ENCODE peak calls at places on chromosomes 7 and 10, in four cellular contexts. One of them, this sample, is unnamed. For H3K4me1 and H3K36me3, the result is how much of the 10 kb centered on the place peaks cover.

GRCh38 chr10:13414855-13415254 is 66.8 kb upstream of the SEPHS1 start:
- DNase-seq in mammary epithelial cell: peak
- DNase-seq in mucosa of descending colon: no peak
- DNase-seq in iPS DF 6.9: no peak
- DNase-seq in this sample: peak

GRCh38 chr7:76260171-76260703 is 42.2 kb upstream of the HSPB1 start:
- DNase-seq in mammary epithelial cell: no peak
- DNase-seq in mucosa of descending colon: no peak
- DNase-seq in iPS DF 6.9: peak
- DNase-seq in this sample: no peak

GRCh38 chr7:35820858-35821257 is 20.0 kb downstream of the SEPTIN7 start:
- DNase-seq in mammary epithelial cell: no peak
- DNase-seq in mucosa of descending colon: no peak
- DNase-seq in iPS DF 6.9: no peak
- DNase-seq in this sample: no peak

GRCh38 chr7:27098493-27099223 is 2.9 kb upstream of the HOXA1 start:
- DNase-seq in mammary epithelial cell: peak
- DNase-seq in mucosa of descending colon: peak
- DNase-seq in iPS DF 6.9: no peak
- DNase-seq in this sample: no peak

GRCh38 chr10:80204801-80205477 is 398 bp downstream of the ANXA11 start:
- DNase-seq in mammary epithelial cell: no peak
- DNase-seq in mucosa of descending colon: no peak
- DNase-seq in iPS DF 6.9: no peak
- DNase-seq in this sample: peak

GRCh38 chr10:78455873-78456272 is 422.2 kb downstream of the RPS24 start:
- DNase-seq in mammary epithelial cell: no peak
- DNase-seq in mucosa of descending colon: no peak
- DNase-seq in iPS DF 6.9: no peak
- DNase-seq in this sample: no peak

GRCh38 chr7:46653848-46654247 is 732.8 kb upstream of the IGFBP3 start:
- DNase-seq in mammary epithelial cell: no peak
- DNase-seq in mucosa of descending colon: no peak
- DNase-seq in iPS DF 6.9: no peak
- DNase-seq in this sample: no peak

GRCh38 chr10:49377256-49377655 is 18.6 kb downstream of the DRGX start:
- DNase-seq in mammary epithelial cell: no peak
- DNase-seq in mucosa of descending colon: no peak
- DNase-seq in iPS DF 6.9: no peak
- DNase-seq in this sample: no peak

GRCh38 chr10:123398756-123399155 is 244.6 kb downstream of the BUB3 start:
- DNase-seq in mammary epithelial cell: no peak
- DNase-seq in mucosa of descending colon: no peak
- DNase-seq in iPS DF 6.9: no peak
- DNase-seq in this sample: no peak

GRCh38 chr7:28591725-28592331 is 179.5 kb downstream of the CREB5 start:
- DNase-seq in mammary epithelial cell: no peak
- DNase-seq in mucosa of descending colon: no peak
- DNase-seq in iPS DF 6.9: no peak
- DNase-seq in this sample: no peak

GRCh38 chr10:80202934-80203834 is 2.2 kb downstream of the ANXA11 start:
- DNase-seq in mammary epithelial cell: peak
- DNase-seq in mucosa of descending colon: peak
- DNase-seq in iPS DF 6.9: no peak
- DNase-seq in this sample: peak

GRCh38 chr7:2440608-2441245 is 35.5 kb downstream of the GRIFIN start:
- DNase-seq in mammary epithelial cell: no peak
- DNase-seq in mucosa of descending colon: no peak
- DNase-seq in iPS DF 6.9: no peak
- DNase-seq in this sample: peak

GRCh38 chr7:73909051-73909941 is 48.3 kb downstream of the TMEM270 start:
- DNase-seq in mammary epithelial cell: no peak
- DNase-seq in mucosa of descending colon: no peak
- DNase-seq in iPS DF 6.9: no peak
- DNase-seq in this sample: peak

GRCh38 chr7:92685146-92686042 is 95.2 kb upstream of the FAM133B start:
- DNase-seq in mammary epithelial cell: no peak
- DNase-seq in mucosa of descending colon: no peak
- DNase-seq in iPS DF 6.9: no peak
- DNase-seq in this sample: no peak

GRCh38 chr7:80895056-80895455 is 23.8 kb downstream of the SEMA3C start:
- DNase-seq in mammary epithelial cell: no peak
- DNase-seq in mucosa of descending colon: no peak
- DNase-seq in iPS DF 6.9: no peak
- DNase-seq in this sample: no peak

GRCh38 chr10:130559213-130559944 is 423.2 kb downstream of the GLRX3 start:
- DNase-seq in mammary epithelial cell: no peak
- DNase-seq in mucosa of descending colon: no peak
- DNase-seq in iPS DF 6.9: no peak
- DNase-seq in this sample: no peak

GRCh38 chr7:124700655-124701054 is 64.9 kb downstream of the GPR37 start:
- DNase-seq in mammary epithelial cell: peak
- DNase-seq in mucosa of descending colon: no peak
- DNase-seq in iPS DF 6.9: no peak
- DNase-seq in this sample: no peak

GRCh38 chr7:98210513-98211220 is 572 bp upstream of the BHLHA15 start:
- DNase-seq in mammary epithelial cell: no peak
- DNase-seq in mucosa of descending colon: peak
- DNase-seq in iPS DF 6.9: peak
- DNase-seq in this sample: peak

GRCh38 chr10:133359554-133359971 is 1.7 kb upstream of the FUOM start:
- DNase-seq in mammary epithelial cell: peak
- DNase-seq in mucosa of descending colon: no peak
- DNase-seq in iPS DF 6.9: no peak
- DNase-seq in this sample: peak

GRCh38 chr7:51428226-51428887 is 111.7 kb upstream of the COBL start:
- DNase-seq in mammary epithelial cell: no peak
- DNase-seq in mucosa of descending colon: no peak
- DNase-seq in iPS DF 6.9: no peak
- DNase-seq in this sample: no peak

GRCh38 chr10:79396587-79396986 is 48.8 kb downstream of the ZCCHC24 start:
- DNase-seq in mammary epithelial cell: no peak
- DNase-seq in mucosa of descending colon: no peak
- DNase-seq in iPS DF 6.9: no peak
- DNase-seq in this sample: no peak

GRCh38 chr7:22718911-22719420 is 8.0 kb upstream of the IL6 start:
- DNase-seq in mammary epithelial cell: no peak
- DNase-seq in mucosa of descending colon: no peak
- DNase-seq in iPS DF 6.9: no peak
- DNase-seq in this sample: no peak

GRCh38 chr7:117401293-117402002 is 25.8 kb downstream of the ASZ1 start:
- DNase-seq in mammary epithelial cell: peak
- DNase-seq in mucosa of descending colon: no peak
- DNase-seq in iPS DF 6.9: no peak
- DNase-seq in this sample: no peak

GRCh38 chr10:59350558-59350957 is 11.8 kb downstream of the FAM13C start:
- DNase-seq in mammary epithelial cell: no peak
- DNase-seq in mucosa of descending colon: no peak
- DNase-seq in iPS DF 6.9: no peak
- DNase-seq in this sample: no peak

GRCh38 chr10:33174674-33175073 is 159.8 kb downstream of the NRP1 start:
- DNase-seq in mammary epithelial cell: no peak
- DNase-seq in mucosa of descending colon: no peak
- DNase-seq in iPS DF 6.9: no peak
- DNase-seq in this sample: no peak

GRCh38 chr7:45884136-45884535 is 4.2 kb upstream of the IGFBP1 start:
- DNase-seq in mammary epithelial cell: no peak
- DNase-seq in mucosa of descending colon: no peak
- DNase-seq in iPS DF 6.9: no peak
- DNase-seq in this sample: no peak

GRCh38 chr7:50956522-50957155 is 173.9 kb upstream of the GRB10 start:
- DNase-seq in mammary epithelial cell: no peak
- DNase-seq in mucosa of descending colon: no peak
- DNase-seq in iPS DF 6.9: no peak
- DNase-seq in this sample: no peak

DNA sequence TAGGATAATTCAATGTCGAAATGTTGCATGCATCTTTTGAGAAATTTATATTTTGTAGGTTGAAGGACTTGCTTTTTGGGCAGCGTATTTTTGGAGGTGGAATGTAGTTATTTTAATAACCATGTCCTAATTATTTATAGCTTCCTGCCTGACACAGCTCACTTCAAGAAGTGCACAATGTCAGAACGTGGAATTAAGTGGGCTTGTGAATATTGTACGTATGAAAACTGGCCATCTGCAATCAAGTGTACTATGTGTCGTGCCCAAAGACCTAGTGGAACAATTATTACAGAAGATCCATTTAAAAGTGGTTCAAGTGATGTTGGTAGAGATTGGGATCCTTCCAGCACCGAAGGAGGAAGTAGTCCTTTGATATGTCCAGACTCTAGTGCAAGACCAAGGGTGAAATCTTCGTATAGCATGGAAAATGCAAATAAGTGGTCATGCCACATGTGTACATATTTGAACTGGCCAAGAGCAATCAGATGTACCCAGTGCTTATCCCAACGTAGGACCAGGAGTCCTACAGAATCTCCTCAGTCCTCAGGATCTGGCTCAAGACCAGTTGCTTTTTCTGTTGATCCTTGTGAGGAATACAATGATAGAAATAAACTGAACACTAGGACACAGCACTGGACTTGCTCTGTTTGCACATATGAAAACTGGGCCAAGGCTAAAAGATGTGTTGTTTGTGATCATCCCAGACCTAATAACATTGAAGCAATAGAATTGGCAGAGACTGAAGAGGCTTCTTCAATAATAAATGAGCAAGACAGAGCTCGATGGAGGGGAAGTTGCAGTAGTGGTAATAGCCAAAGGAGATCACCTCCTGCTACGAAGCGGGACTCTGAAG is 620 bp downstream of the ZRANB1 start:
- DNase-seq in mammary epithelial cell: no peak
- DNase-seq in mucosa of descending colon: no peak
- DNase-seq in iPS DF 6.9: no peak
- DNase-seq in this sample: no peak
- H3K4me1 ChIP-seq in mammary epithelial cell: under half
- H3K4me1 ChIP-seq in mucosa of descending colon: under half
- H3K4me1 ChIP-seq in iPS DF 6.9: under half
- H3K4me1 ChIP-seq in this sample: half or more

GRCh38 chr10:96895662-96896424 is 63.7 kb downstream of the LCOR start:
- DNase-seq in mammary epithelial cell: no peak
- DNase-seq in mucosa of descending colon: no peak
- DNase-seq in iPS DF 6.9: no peak
- DNase-seq in this sample: no peak
- H3K36me3 ChIP-seq in mammary epithelial cell: under half
- H3K36me3 ChIP-seq in mucosa of descending colon: under half
- H3K36me3 ChIP-seq in iPS DF 6.9: under half
- H3K36me3 ChIP-seq in this sample: under half

GRCh38 chr7:32204361-32205018 is 134.3 kb upstream of the PDE1C start:
- DNase-seq in mammary epithelial cell: peak
- DNase-seq in mucosa of descending colon: no peak
- DNase-seq in iPS DF 6.9: peak
- DNase-seq in this sample: peak
- H3K4me3 ChIP-seq in mammary epithelial cell: peak
- H3K4me3 ChIP-seq in mucosa of descending colon: no peak
- H3K4me3 ChIP-seq in iPS DF 6.9: no peak
- H3K4me3 ChIP-seq in this sample: no peak

GRCh38 chr10:103057980-103058568 is 135.0 kb downstream of the NT5C2 start:
- DNase-seq in mammary epithelial cell: no peak
- DNase-seq in mucosa of descending colon: no peak
- DNase-seq in iPS DF 6.9: no peak
- DNase-seq in this sample: no peak

GRCh38 chr10:103067484-103067883 is 125.6 kb downstream of the NT5C2 start:
- DNase-seq in mammary epithelial cell: no peak
- DNase-seq in mucosa of descending colon: no peak
- DNase-seq in iPS DF 6.9: no peak
- DNase-seq in this sample: no peak

GRCh38 chr10:103066141-103067098 is 126.7 kb downstream of the NT5C2 start:
- DNase-seq in mammary epithelial cell: no peak
- DNase-seq in mucosa of descending colon: no peak
- DNase-seq in iPS DF 6.9: no peak
- DNase-seq in this sample: no peak

GRCh38 chr10:103067951-103068350 is 125.1 kb downstream of the NT5C2 start:
- DNase-seq in mammary epithelial cell: no peak
- DNase-seq in mucosa of descending colon: no peak
- DNase-seq in iPS DF 6.9: no peak
- DNase-seq in this sample: no peak

DNA sequence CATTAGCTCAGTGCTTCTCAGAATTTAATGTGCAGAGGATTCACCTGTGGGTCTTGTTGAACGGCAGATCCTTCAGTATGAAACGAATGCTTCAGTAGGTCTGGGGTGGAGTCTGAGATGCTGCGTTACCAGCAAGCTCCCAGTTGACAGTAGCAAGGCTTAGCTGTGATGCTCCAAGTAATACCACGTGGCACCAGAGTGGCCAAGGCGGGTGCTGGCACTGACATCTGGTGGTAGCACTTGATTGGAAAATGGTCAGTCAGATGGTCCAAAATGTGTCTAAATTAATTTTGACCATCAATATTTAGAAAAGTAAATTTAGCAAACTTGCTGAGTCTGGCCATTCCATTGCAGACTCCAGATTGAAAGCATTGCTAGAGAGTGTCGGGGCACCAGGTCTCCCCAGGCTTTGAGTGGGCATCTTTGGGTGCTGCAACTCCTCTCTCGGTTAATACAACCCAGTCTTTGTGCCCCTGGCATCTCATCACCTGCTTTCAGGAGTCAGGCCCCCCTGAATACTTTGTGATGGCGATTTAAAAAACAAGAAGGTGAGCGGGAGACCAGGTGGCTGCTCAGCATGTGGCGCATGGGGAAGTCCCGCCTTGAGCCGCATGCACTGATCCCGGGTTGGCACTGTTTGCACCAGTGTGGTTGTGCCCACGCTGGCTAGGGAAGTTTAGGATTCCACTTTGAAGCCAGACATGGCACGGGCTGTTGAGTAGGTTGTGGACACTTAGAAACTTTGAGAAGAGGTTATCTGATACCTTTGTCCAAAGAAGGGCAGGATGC is 130.0 kb downstream of the NT5C2 start:
- DNase-seq in mammary epithelial cell: no peak
- DNase-seq in mucosa of descending colon: no peak
- DNase-seq in iPS DF 6.9: no peak
- DNase-seq in this sample: no peak
- H3K4me1 ChIP-seq in mammary epithelial cell: under half
- H3K4me1 ChIP-seq in mucosa of descending colon: under half
- H3K4me1 ChIP-seq in iPS DF 6.9: under half
- H3K4me1 ChIP-seq in this sample: under half

GRCh38 chr10:100192350-100192749 is 6.5 kb upstream of the ERLIN1 start:
- DNase-seq in mammary epithelial cell: no peak
- DNase-seq in mucosa of descending colon: no peak
- DNase-seq in iPS DF 6.9: no peak
- DNase-seq in this sample: no peak

DNA sequence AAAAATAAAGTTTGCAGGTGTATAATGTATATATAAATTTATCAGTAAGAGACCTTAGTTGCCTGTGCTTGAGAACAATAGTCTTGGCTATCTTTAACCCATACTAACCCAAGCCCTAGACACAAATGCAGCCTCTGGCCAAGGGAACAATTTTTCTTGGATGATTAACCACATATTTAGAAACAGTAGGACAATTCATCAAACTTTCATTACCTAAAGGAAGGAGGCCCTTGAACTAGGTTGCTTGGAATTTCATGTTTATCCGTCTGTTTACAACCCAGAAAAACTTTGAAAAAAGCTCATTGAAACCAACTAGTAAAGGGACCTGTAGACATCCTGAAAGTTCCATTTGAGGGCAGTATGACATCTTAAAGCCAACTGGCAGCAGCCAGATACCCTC is 8.9 kb upstream of the ERLIN1 start:
- DNase-seq in mammary epithelial cell: no peak
- DNase-seq in mucosa of descending colon: no peak
- DNase-seq in iPS DF 6.9: no peak
- DNase-seq in this sample: no peak
- H3K36me3 ChIP-seq in mammary epithelial cell: under half
- H3K36me3 ChIP-seq in mucosa of descending colon: under half
- H3K36me3 ChIP-seq in iPS DF 6.9: under half
- H3K36me3 ChIP-seq in this sample: under half

This sample was measured in body of pancreas.